ENCODE peak calls at places on chromosome 13, in nine cellular contexts. J, X, N, O, L, K, W, U and Z are unnamed samples.

GRCh38 chr13:42215578-42216421 is 56.2 kb upstream of the AKAP11 start:
- DNase-seq in X (peak; percentile 10), O (no peak), U (peak; percentile 4), L (peak; percentile 4), N (no peak), K (no peak), J (no peak), W (no peak), Z (no peak)

GRCh38 chr13:102405499-102406079 is 3.7 kb upstream of the FGF14 start:
- DNase-seq in U (no peak), X (no peak), L (no peak), O (no peak), K (no peak), W (no peak), J (no peak), N (no peak), Z (no peak)

GRCh38 chr13:97386832-97387486 is 47.0 kb upstream of the RAP2A start:
- DNase-seq in W (no peak), O (no peak), X (no peak), K (no peak), J (no peak), L (no peak), U (no peak), N (no peak), Z (peak; percentile 26)

GRCh38 chr13:21043898-21044297 is 17.5 kb downstream of the LATS2 start:
- DNase-seq in X (no peak), L (no peak), J (no peak), O (no peak), N (no peak), U (no peak), K (no peak), W (no peak), Z (no peak)

GRCh38 chr13:67238277-67238859 is 8.2 kb upstream of the PCDH9 start:
- DNase-seq in X (peak; percentile 16), N (no peak), L (peak; percentile 11), J (no peak), U (no peak), O (no peak), W (no peak), K (no peak), Z (no peak)

GRCh38 chr13:59880468-59880867 is 283.3 kb downstream of the DIAPH3 start:
- DNase-seq in X (no peak), K (no peak), N (no peak), W (no peak), O (no peak), L (no peak), J (no peak), U (no peak), Z (no peak)

GRCh38 chr13:50449465-50449864 is 394.0 kb downstream of the DLEU7 start:
- DNase-seq in L (no peak), N (no peak), J (no peak), K (no peak), U (no peak), W (no peak), X (no peak), O (no peak), Z (no peak)

GRCh38 chr13:38346764-38347163 is 2.9 kb upstream of the UFM1 start:
- DNase-seq in J (no peak), W (no peak), X (no peak), K (no peak), L (no peak), N (no peak), O (no peak), U (no peak), Z (no peak)

GRCh38 chr13:26557393-26558073 is at the start of gene WASF3:
- DNase-seq in X (peak; percentile 73), N (peak; percentile 51), W (peak; percentile 65), K (peak; percentile 73), O (peak; percentile 92), J (peak; percentile 94), U (peak; percentile 3), L (peak; percentile 95), Z (peak; percentile 86)
- TF ChIP-seq POLR2A in X (no peak), N (no peak), W (no peak), K (peak; percentile 58), O (no peak), J (no peak), U (no peak), L (no peak), Z (no peak)

GRCh38 chr13:23579072-23579885 is 9.1 kb downstream of the TNFRSF19 start:
- DNase-seq in L (peak; percentile 95), J (peak; percentile 93), N (peak; percentile 72), O (peak; percentile 91), U (no peak), K (peak; percentile 50), X (peak; percentile 79), W (peak; percentile 75), Z (peak; percentile 92)
- TF ChIP-seq POLR2AphosphoS5 in L (no peak), J (no peak), N (peak; percentile 70), O (peak; percentile 0), U (peak; percentile 79), K (no peak), X (peak; percentile 71), W (peak; percentile 70), Z (no peak)

GRCh38 chr13:33204130-33204927 is 81.2 kb downstream of the STARD13 start:
- DNase-seq in U (peak; percentile 78), K (no peak), N (no peak), W (no peak), X (no peak), O (no peak), J (peak; percentile 31), L (no peak), Z (peak; percentile 59)
- TF ChIP-seq POLR2A in U (no peak), K (no peak), N (no peak), W (no peak), X (no peak), O (no peak), J (no peak), L (no peak), Z (no peak)

GRCh38 chr13:95601906-95602305 is 42.6 kb downstream of the DZIP1 start:
- DNase-seq in K (no peak), X (no peak), J (no peak), W (no peak), O (no peak), L (no peak), N (no peak), U (no peak), Z (no peak)
- TF ChIP-seq POLR2AphosphoS5 in K (no peak), X (no peak), J (no peak), W (no peak), O (no peak), L (no peak), N (no peak), U (no peak), Z (no peak)

GRCh38 chr13:94552095-94552494 is 43.9 kb downstream of the TGDS start:
- DNase-seq in N (no peak), U (no peak), L (no peak), W (no peak), O (no peak), J (no peak), K (no peak), X (no peak), Z (no peak)

GRCh38 chr13:94546071-94546839 is 49.7 kb downstream of the TGDS start:
- DNase-seq in W (no peak), O (no peak), L (no peak), J (no peak), X (no peak), N (no peak), U (no peak), K (peak; percentile 25), Z (no peak)

GRCh38 chr13:94550030-94550738 is 45.8 kb downstream of the TGDS start:
- DNase-seq in X (peak; percentile 21), N (no peak), O (no peak), J (peak; percentile 39), U (peak; percentile 4), L (no peak), K (no peak), W (no peak), Z (no peak)

GRCh38 chr13:94549241-94550029 is 46.5 kb downstream of the TGDS start:
- DNase-seq in O (peak; percentile 90), K (peak; percentile 76), U (peak; percentile 93), W (peak; percentile 86), J (peak; percentile 86), L (peak; percentile 81), X (peak; percentile 81), N (peak; percentile 85), Z (peak; percentile 93)

DNA sequence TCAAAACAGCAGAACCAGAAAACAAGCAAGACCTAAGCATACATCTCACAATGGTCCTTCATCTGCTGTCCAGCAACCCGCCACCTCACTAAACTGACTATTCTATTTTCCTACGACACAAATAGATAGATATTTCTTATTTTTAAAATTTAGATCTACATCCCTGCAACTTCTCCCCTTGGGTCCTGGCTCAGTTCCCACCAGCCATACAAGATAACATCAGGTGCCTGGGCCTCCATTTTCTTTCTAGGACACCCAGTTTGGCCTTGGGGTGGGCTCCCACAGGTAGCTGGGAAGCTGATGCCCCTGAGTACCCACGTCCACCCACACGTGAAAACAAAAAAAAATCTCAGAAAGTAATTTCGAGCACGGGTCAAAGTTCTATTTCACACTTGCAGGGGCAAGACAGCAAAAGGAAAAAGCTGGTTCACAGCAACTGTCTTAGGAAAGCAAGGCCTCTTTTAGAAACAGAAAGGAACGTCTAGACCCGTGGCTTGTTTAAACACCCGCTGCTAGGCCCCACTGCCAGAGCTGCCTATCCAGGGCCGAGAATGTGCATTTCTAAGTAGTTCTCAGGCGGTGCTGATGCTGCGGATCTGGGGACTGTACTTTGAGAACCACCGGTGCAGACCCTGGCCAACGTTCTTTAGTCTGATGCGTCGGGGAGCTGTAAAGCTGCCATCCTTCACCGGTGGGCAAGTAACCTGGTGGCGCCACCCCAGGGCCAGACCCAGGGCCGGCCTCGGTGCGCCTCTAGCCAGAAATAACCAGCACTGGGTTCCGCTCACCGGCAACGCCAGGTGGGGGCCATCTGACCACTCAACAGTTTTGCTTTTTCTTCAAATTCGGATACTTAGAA is 47.3 kb downstream of the TGDS start:
- DNase-seq in W (no peak), L (no peak), K (peak; percentile 50), O (no peak), J (peak; percentile 32), X (peak; percentile 49), U (peak; percentile 8), N (peak; percentile 6), Z (peak; percentile 59)
- TF ChIP-seq POLR2A in W (no peak), L (no peak), K (no peak), O (no peak), J (no peak), X (no peak), U (no peak), N (no peak), Z (no peak)

DNA sequence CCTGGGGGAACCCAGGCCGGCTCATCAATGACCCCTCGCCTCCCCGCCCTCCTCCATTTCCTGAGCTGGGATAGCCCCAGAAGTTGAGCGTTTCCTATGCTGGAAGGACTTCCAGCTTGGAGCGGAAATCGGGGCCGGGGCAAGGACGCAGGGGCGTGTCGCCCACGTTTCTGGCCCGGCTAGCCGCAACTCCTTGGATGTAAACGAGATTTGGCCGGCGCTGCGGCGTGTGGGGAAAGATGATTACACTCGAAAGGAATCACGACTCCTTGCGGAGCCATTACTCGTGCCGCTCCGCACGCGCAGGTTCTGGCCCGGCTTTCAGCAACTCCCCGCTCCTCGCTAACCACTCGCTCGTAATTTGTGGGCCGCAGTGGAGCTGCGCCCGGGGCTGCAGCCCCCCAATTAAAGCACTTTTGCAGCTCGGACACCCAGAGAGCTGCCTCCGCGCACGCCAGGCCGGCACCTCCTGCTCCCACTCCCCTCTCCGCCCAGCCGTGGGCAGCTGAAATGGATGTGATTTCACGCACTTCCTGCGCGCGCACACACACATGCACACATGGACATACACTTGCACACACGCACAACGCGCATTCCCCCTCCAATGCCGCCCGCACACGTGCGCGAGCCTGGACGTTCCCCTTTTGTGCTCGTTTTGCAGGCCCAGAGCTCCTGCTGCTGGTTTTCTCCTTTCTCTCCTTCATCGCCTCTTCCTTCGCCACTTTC is 15.7 kb downstream of the ZIC5 start:
- DNase-seq in W (no peak), L (no peak), J (no peak), U (no peak), N (no peak), X (no peak), K (no peak), O (no peak), Z (no peak)
- TF ChIP-seq POLR2AphosphoS5 in W (no peak), L (no peak), J (no peak), U (no peak), N (no peak), X (no peak), K (no peak), O (no peak), Z (no peak)

GRCh38 chr13:74168263-74168675 is 34.1 kb upstream of the KLF12 start:
- DNase-seq in O (no peak), L (no peak), X (peak; percentile 35), J (peak; percentile 27), U (no peak), K (no peak), W (no peak), N (no peak), Z (no peak)
- TF ChIP-seq POLR2A in O (no peak), L (no peak), X (no peak), J (no peak), U (no peak), K (no peak), W (no peak), N (no peak), Z (no peak)